ENCODE peak calls at places on chromosomes 7 and 10, in seven cellular contexts. W is D721Med, T is upper lobe of right lung, B is cardiac muscle cell, L is H1, A is AG04450, G is stomach. V is an unnamed sample.

GRCh38 chr7:138607216-138608126 is 93.7 kb downstream of the SVOPL start:
- DNase-seq in W (no peak), T (no peak), B (no peak), L (no peak), A (no peak), G (no peak), V (no peak)

GRCh38 chr7:98315318-98315993 is 34.0 kb downstream of the BRI3 start:
- DNase-seq in W (no peak), T (no peak), B (no peak), L (no peak), A (no peak), G (no peak), V (no peak)

GRCh38 chr10:14605231-14605925 is 169.3 kb downstream of the FAM107B start:
- DNase-seq in W (no peak), T (no peak), B (peak), L (no peak), A (no peak), G (no peak), V (no peak)

GRCh38 chr10:80210259-80210658 is 4.9 kb upstream of the ANXA11 start:
- DNase-seq in W (no peak), T (no peak), B (no peak), L (no peak), A (no peak), G (no peak), V (no peak)

GRCh38 chr7:90613088-90613498 is 17.0 kb downstream of the CDK14 start:
- DNase-seq in W (no peak), T (no peak), B (peak), L (no peak), A (no peak), G (no peak), V (no peak)

GRCh38 chr7:158864507-158864820 is 8.1 kb downstream of the DYNC2I1 start:
- DNase-seq in W (no peak), T (no peak), B (no peak), L (no peak), A (no peak), G (no peak), V (no peak)

GRCh38 chr10:33132626-33133025 is 174.6 kb upstream of the ITGB1 start:
- DNase-seq in W (no peak), T (no peak), B (no peak), L (no peak), A (no peak), G (no peak), V (no peak)

GRCh38 chr10:112229901-112230300 is 46.3 kb upstream of the GPAM start:
- DNase-seq in W (no peak), T (no peak), B (no peak), L (no peak), A (no peak), G (no peak), V (no peak)

GRCh38 chr10:69734416-69734796 is 67.3 kb upstream of the COL13A1 start:
- DNase-seq in W (no peak), T (no peak), B (no peak), L (no peak), A (no peak), G (no peak), V (no peak)
- TF ChIP-seq CTCF in W (no peak), T (no peak), B (no peak), L (no peak), A (no peak), G (no peak), V (no peak)

DNA sequence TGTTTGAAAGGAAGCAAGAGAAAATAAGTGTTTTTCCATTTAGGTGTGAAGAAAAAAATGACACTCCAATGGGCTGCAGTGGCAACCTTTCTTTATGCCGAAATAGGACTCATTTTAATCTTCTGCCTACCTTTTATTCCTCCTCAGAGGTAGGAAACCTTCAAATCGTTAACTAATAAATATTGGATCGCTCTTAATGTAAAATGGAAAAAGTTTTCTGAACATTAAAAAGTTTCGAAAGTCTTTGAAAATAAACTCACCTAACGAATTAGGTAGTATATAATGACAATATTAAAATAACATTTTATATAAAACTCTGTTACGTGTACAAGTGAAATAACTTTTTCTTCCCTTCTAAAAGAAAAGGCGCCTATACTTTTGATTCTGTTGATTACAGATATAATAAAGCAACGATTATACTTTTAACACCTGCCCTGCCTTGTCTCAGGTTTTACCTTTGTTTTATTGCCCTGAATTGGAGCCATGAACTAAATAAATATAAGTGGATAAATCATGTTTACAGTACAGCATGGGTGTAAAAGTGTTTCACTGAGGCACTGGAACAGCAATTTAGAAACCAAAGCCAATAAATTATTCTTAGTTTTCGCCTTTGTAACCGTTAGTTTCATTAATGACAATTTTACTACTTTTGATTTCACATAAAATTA is 804 bp downstream of the BCAP29 start:
- DNase-seq in W (no peak), T (no peak), B (no peak), L (no peak), A (no peak), G (no peak), V (no peak)
- TF ChIP-seq CTCF in W (no peak), T (no peak), B (no peak), L (no peak), A (no peak), G (no peak), V (no peak)

GRCh38 chr10:35504132-35504531 is 101.0 kb upstream of the GJD4 start:
- DNase-seq in W (no peak), T (no peak), B (no peak), L (no peak), A (no peak), G (no peak), V (no peak)
- TF ChIP-seq CTCF in W (no peak), T (no peak), B (no peak), L (no peak), A (no peak), G (no peak), V (no peak)

GRCh38 chr7:13111230-13111629 is 423.8 kb downstream of the ARL4A start:
- DNase-seq in W (no peak), T (no peak), B (no peak), L (no peak), A (no peak), G (no peak), V (no peak)

GRCh38 chr7:13115157-13115772 is 427.8 kb downstream of the ARL4A start:
- DNase-seq in W (no peak), T (no peak), B (peak), L (no peak), A (no peak), G (no peak), V (no peak)

GRCh38 chr7:13115829-13116228 is 428.4 kb downstream of the ARL4A start:
- DNase-seq in W (no peak), T (no peak), B (no peak), L (no peak), A (no peak), G (no peak), V (no peak)

GRCh38 chr7:13117103-13117502 is 429.7 kb downstream of the ARL4A start:
- DNase-seq in W (no peak), T (no peak), B (peak), L (no peak), A (no peak), G (no peak), V (no peak)
- TF ChIP-seq CTCF in W (peak), T (peak), B (peak), L (no peak), A (peak), G (no peak), V (peak)

GRCh38 chr10:76784076-76784475 is 853.5 kb downstream of the KCNMA1 start:
- DNase-seq in W (no peak), T (no peak), B (no peak), L (no peak), A (no peak), G (no peak), V (no peak)

GRCh38 chr10:76774987-76775603 is 862.5 kb downstream of the KCNMA1 start:
- DNase-seq in W (no peak), T (no peak), B (no peak), L (no peak), A (no peak), G (no peak), V (no peak)

GRCh38 chr10:76779821-76780281 is 857.8 kb downstream of the KCNMA1 start:
- DNase-seq in W (no peak), T (no peak), B (no peak), L (no peak), A (no peak), G (no peak), V (no peak)

GRCh38 chr10:76779163-76779820 is 858.3 kb downstream of the KCNMA1 start:
- DNase-seq in W (no peak), T (no peak), B (no peak), L (peak), A (no peak), G (no peak), V (no peak)
- TF ChIP-seq CTCF in W (no peak), T (no peak), B (no peak), L (no peak), A (no peak), G (no peak), V (peak)